ENCODE peak calls at places on chromosomes 6 and 20, in nine cellular contexts. One of them, this sample, is unnamed.

GRCh38 chr6:47047479-47048411 is 5.6 kb upstream of the ADGRF1 start:
- DNase-seq in effector CD4-positive, alpha-beta T cell: no peak
- DNase-seq in AG10803: peak; percentile 79
- DNase-seq in activated CD8-positive, alpha-beta T cell treated with anti-CD3 and anti-CD28 coated beads for 36 hours: peak; percentile 51
- DNase-seq in T-helper 2 cell: no peak
- DNase-seq in posterior cingulate gyrus: peak; percentile 24
- DNase-seq in right lobe of liver: no peak
- DNase-seq in stimulated activated CD8-positive, alpha-beta memory T cell treated with anti-CD3 and anti-CD28 coated beads, Interleukin-7, amount 100 ng/mL, for 4 hours: no peak
- DNase-seq in WERI-Rb-1: peak; percentile 82
- DNase-seq in this sample: peak; percentile 63

GRCh38 chr6:158754738-158755137 is 64.4 kb downstream of the EZR start:
- DNase-seq in effector CD4-positive, alpha-beta T cell: no peak
- DNase-seq in AG10803: no peak
- DNase-seq in activated CD8-positive, alpha-beta T cell treated with anti-CD3 and anti-CD28 coated beads for 36 hours: no peak
- DNase-seq in T-helper 2 cell: no peak
- DNase-seq in posterior cingulate gyrus: no peak
- DNase-seq in right lobe of liver: no peak
- DNase-seq in stimulated activated CD8-positive, alpha-beta memory T cell treated with anti-CD3 and anti-CD28 coated beads, Interleukin-7, amount 100 ng/mL, for 4 hours: no peak
- DNase-seq in WERI-Rb-1: no peak
- DNase-seq in this sample: no peak

GRCh38 chr6:132530293-132530974 is 7.6 kb upstream of the TAAR9 start:
- DNase-seq in effector CD4-positive, alpha-beta T cell: peak; percentile 71
- DNase-seq in AG10803: peak; percentile 58
- DNase-seq in activated CD8-positive, alpha-beta T cell treated with anti-CD3 and anti-CD28 coated beads for 36 hours: peak; percentile 72
- DNase-seq in T-helper 2 cell: peak; percentile 29
- DNase-seq in posterior cingulate gyrus: peak; percentile 66
- DNase-seq in right lobe of liver: peak; percentile 26
- DNase-seq in stimulated activated CD8-positive, alpha-beta memory T cell treated with anti-CD3 and anti-CD28 coated beads, Interleukin-7, amount 100 ng/mL, for 4 hours: peak; percentile 56
- DNase-seq in WERI-Rb-1: peak; percentile 58
- DNase-seq in this sample: peak; percentile 44

GRCh38 chr20:20437314-20437713 is 69.4 kb downstream of the INSM1 start:
- DNase-seq in effector CD4-positive, alpha-beta T cell: no peak
- DNase-seq in AG10803: no peak
- DNase-seq in activated CD8-positive, alpha-beta T cell treated with anti-CD3 and anti-CD28 coated beads for 36 hours: no peak
- DNase-seq in T-helper 2 cell: no peak
- DNase-seq in posterior cingulate gyrus: no peak
- DNase-seq in right lobe of liver: no peak
- DNase-seq in stimulated activated CD8-positive, alpha-beta memory T cell treated with anti-CD3 and anti-CD28 coated beads, Interleukin-7, amount 100 ng/mL, for 4 hours: no peak
- DNase-seq in WERI-Rb-1: no peak
- DNase-seq in this sample: no peak

GRCh38 chr6:134517863-134518262 is 200.0 kb upstream of the SGK1 start:
- DNase-seq in effector CD4-positive, alpha-beta T cell: no peak
- DNase-seq in AG10803: no peak
- DNase-seq in activated CD8-positive, alpha-beta T cell treated with anti-CD3 and anti-CD28 coated beads for 36 hours: no peak
- DNase-seq in T-helper 2 cell: no peak
- DNase-seq in posterior cingulate gyrus: no peak
- DNase-seq in right lobe of liver: no peak
- DNase-seq in stimulated activated CD8-positive, alpha-beta memory T cell treated with anti-CD3 and anti-CD28 coated beads, Interleukin-7, amount 100 ng/mL, for 4 hours: no peak
- DNase-seq in WERI-Rb-1: no peak
- DNase-seq in this sample: no peak

GRCh38 chr20:20593447-20594170 is 118.8 kb downstream of the RALGAPA2 start:
- DNase-seq in effector CD4-positive, alpha-beta T cell: no peak
- DNase-seq in AG10803: peak; percentile 50
- DNase-seq in activated CD8-positive, alpha-beta T cell treated with anti-CD3 and anti-CD28 coated beads for 36 hours: peak; percentile 38
- DNase-seq in T-helper 2 cell: no peak
- DNase-seq in posterior cingulate gyrus: peak; percentile 44
- DNase-seq in right lobe of liver: no peak
- DNase-seq in stimulated activated CD8-positive, alpha-beta memory T cell treated with anti-CD3 and anti-CD28 coated beads, Interleukin-7, amount 100 ng/mL, for 4 hours: no peak
- DNase-seq in WERI-Rb-1: peak; percentile 85
- DNase-seq in this sample: peak; percentile 79

GRCh38 chr6:148470141-148470540 is 127.5 kb downstream of the SASH1 start:
- DNase-seq in effector CD4-positive, alpha-beta T cell: no peak
- DNase-seq in AG10803: no peak
- DNase-seq in activated CD8-positive, alpha-beta T cell treated with anti-CD3 and anti-CD28 coated beads for 36 hours: no peak
- DNase-seq in T-helper 2 cell: no peak
- DNase-seq in posterior cingulate gyrus: no peak
- DNase-seq in right lobe of liver: no peak
- DNase-seq in stimulated activated CD8-positive, alpha-beta memory T cell treated with anti-CD3 and anti-CD28 coated beads, Interleukin-7, amount 100 ng/mL, for 4 hours: no peak
- DNase-seq in WERI-Rb-1: no peak
- DNase-seq in this sample: no peak

GRCh38 chr6:24500683-24501082 is 5.9 kb downstream of the ALDH5A1 start:
- DNase-seq in effector CD4-positive, alpha-beta T cell: no peak
- DNase-seq in AG10803: no peak
- DNase-seq in activated CD8-positive, alpha-beta T cell treated with anti-CD3 and anti-CD28 coated beads for 36 hours: no peak
- DNase-seq in T-helper 2 cell: no peak
- DNase-seq in posterior cingulate gyrus: no peak
- DNase-seq in right lobe of liver: no peak
- DNase-seq in stimulated activated CD8-positive, alpha-beta memory T cell treated with anti-CD3 and anti-CD28 coated beads, Interleukin-7, amount 100 ng/mL, for 4 hours: no peak
- DNase-seq in WERI-Rb-1: no peak
- DNase-seq in this sample: no peak

GRCh38 chr20:13231031-13231752 is 10.1 kb downstream of the ISM1 start:
- DNase-seq in effector CD4-positive, alpha-beta T cell: peak; percentile 21
- DNase-seq in AG10803: no peak
- DNase-seq in activated CD8-positive, alpha-beta T cell treated with anti-CD3 and anti-CD28 coated beads for 36 hours: peak; percentile 78
- DNase-seq in T-helper 2 cell: no peak
- DNase-seq in posterior cingulate gyrus: no peak
- DNase-seq in right lobe of liver: no peak
- DNase-seq in stimulated activated CD8-positive, alpha-beta memory T cell treated with anti-CD3 and anti-CD28 coated beads, Interleukin-7, amount 100 ng/mL, for 4 hours: peak; percentile 19
- DNase-seq in WERI-Rb-1: no peak
- DNase-seq in this sample: no peak

GRCh38 chr20:34485068-34485634 is 31.1 kb upstream of the DYNLRB1 start:
- DNase-seq in effector CD4-positive, alpha-beta T cell: no peak
- DNase-seq in AG10803: no peak
- DNase-seq in activated CD8-positive, alpha-beta T cell treated with anti-CD3 and anti-CD28 coated beads for 36 hours: no peak
- DNase-seq in T-helper 2 cell: no peak
- DNase-seq in posterior cingulate gyrus: no peak
- DNase-seq in right lobe of liver: no peak
- DNase-seq in stimulated activated CD8-positive, alpha-beta memory T cell treated with anti-CD3 and anti-CD28 coated beads, Interleukin-7, amount 100 ng/mL, for 4 hours: no peak
- DNase-seq in WERI-Rb-1: no peak
- DNase-seq in this sample: no peak

GRCh38 chr6:23265270-23265669 is 695.9 kb downstream of the HDGFL1 start:
- DNase-seq in effector CD4-positive, alpha-beta T cell: no peak
- DNase-seq in AG10803: no peak
- DNase-seq in activated CD8-positive, alpha-beta T cell treated with anti-CD3 and anti-CD28 coated beads for 36 hours: no peak
- DNase-seq in T-helper 2 cell: no peak
- DNase-seq in posterior cingulate gyrus: no peak
- DNase-seq in right lobe of liver: no peak
- DNase-seq in stimulated activated CD8-positive, alpha-beta memory T cell treated with anti-CD3 and anti-CD28 coated beads, Interleukin-7, amount 100 ng/mL, for 4 hours: no peak
- DNase-seq in WERI-Rb-1: no peak
- DNase-seq in this sample: no peak

GRCh38 chr6:84455630-84456029 is 228.2 kb upstream of the CEP162 start:
- DNase-seq in effector CD4-positive, alpha-beta T cell: no peak
- DNase-seq in AG10803: no peak
- DNase-seq in activated CD8-positive, alpha-beta T cell treated with anti-CD3 and anti-CD28 coated beads for 36 hours: no peak
- DNase-seq in T-helper 2 cell: no peak
- DNase-seq in posterior cingulate gyrus: no peak
- DNase-seq in right lobe of liver: no peak
- DNase-seq in stimulated activated CD8-positive, alpha-beta memory T cell treated with anti-CD3 and anti-CD28 coated beads, Interleukin-7, amount 100 ng/mL, for 4 hours: no peak
- DNase-seq in WERI-Rb-1: no peak
- DNase-seq in this sample: no peak

GRCh38 chr6:168128631-168129291 is 49.7 kb upstream of the FRMD1 start:
- DNase-seq in effector CD4-positive, alpha-beta T cell: no peak
- DNase-seq in AG10803: no peak
- DNase-seq in activated CD8-positive, alpha-beta T cell treated with anti-CD3 and anti-CD28 coated beads for 36 hours: no peak
- DNase-seq in T-helper 2 cell: no peak
- DNase-seq in posterior cingulate gyrus: no peak
- DNase-seq in right lobe of liver: no peak
- DNase-seq in stimulated activated CD8-positive, alpha-beta memory T cell treated with anti-CD3 and anti-CD28 coated beads, Interleukin-7, amount 100 ng/mL, for 4 hours: no peak
- DNase-seq in WERI-Rb-1: no peak
- DNase-seq in this sample: peak; percentile 17

GRCh38 chr20:24950836-24951525 is 1.9 kb downstream of the CST7 start:
- DNase-seq in effector CD4-positive, alpha-beta T cell: no peak
- DNase-seq in AG10803: peak; percentile 12
- DNase-seq in activated CD8-positive, alpha-beta T cell treated with anti-CD3 and anti-CD28 coated beads for 36 hours: no peak
- DNase-seq in T-helper 2 cell: no peak
- DNase-seq in posterior cingulate gyrus: no peak
- DNase-seq in right lobe of liver: no peak
- DNase-seq in stimulated activated CD8-positive, alpha-beta memory T cell treated with anti-CD3 and anti-CD28 coated beads, Interleukin-7, amount 100 ng/mL, for 4 hours: no peak
- DNase-seq in WERI-Rb-1: no peak
- DNase-seq in this sample: no peak

This sample was measured in D341Med.